ENCODE peak calls at places on chromosome 6, in eight cellular contexts. One of them, this sample, is unnamed.

GRCh38 chr6:25485820-25486559 is 166.0 kb upstream of the SCGN start:
- DNase-seq in nephron progenitor cell: no peak
- DNase-seq in WTC11: no peak
- DNase-seq in left ventricle myocardium inferior: peak
- DNase-seq in IMR-90: no peak
- DNase-seq in tibial artery: no peak
- DNase-seq in CD4-positive, alpha-beta T cell: no peak
- DNase-seq in GM20000: no peak
- DNase-seq in this sample: no peak

GRCh38 chr6:44051516-44051915 is 75.7 kb downstream of the MRPL14 start:
- DNase-seq in nephron progenitor cell: no peak
- DNase-seq in WTC11: no peak
- DNase-seq in left ventricle myocardium inferior: no peak
- DNase-seq in IMR-90: peak
- DNase-seq in tibial artery: no peak
- DNase-seq in CD4-positive, alpha-beta T cell: no peak
- DNase-seq in GM20000: no peak
- DNase-seq in this sample: no peak

GRCh38 chr6:127792616-127793015 is 108.2 kb downstream of the THEMIS start:
- DNase-seq in nephron progenitor cell: no peak
- DNase-seq in WTC11: no peak
- DNase-seq in left ventricle myocardium inferior: no peak
- DNase-seq in IMR-90: no peak
- DNase-seq in tibial artery: no peak
- DNase-seq in CD4-positive, alpha-beta T cell: no peak
- DNase-seq in GM20000: no peak
- DNase-seq in this sample: no peak

GRCh38 chr6:157045831-157046454 is 268.8 kb downstream of the ARID1B start:
- DNase-seq in nephron progenitor cell: no peak
- DNase-seq in WTC11: no peak
- DNase-seq in left ventricle myocardium inferior: no peak
- DNase-seq in IMR-90: peak
- DNase-seq in tibial artery: no peak
- DNase-seq in CD4-positive, alpha-beta T cell: no peak
- DNase-seq in GM20000: no peak
- DNase-seq in this sample: no peak

GRCh38 chr6:111122458-111123286 is 35.4 kb downstream of the SLC16A10 start:
- DNase-seq in nephron progenitor cell: no peak
- DNase-seq in WTC11: no peak
- DNase-seq in left ventricle myocardium inferior: no peak
- DNase-seq in IMR-90: no peak
- DNase-seq in tibial artery: no peak
- DNase-seq in CD4-positive, alpha-beta T cell: no peak
- DNase-seq in GM20000: peak
- DNase-seq in this sample: no peak

GRCh38 chr6:36169023-36170007 is 27.2 kb upstream of the BRPF3 start:
- DNase-seq in nephron progenitor cell: no peak
- DNase-seq in WTC11: no peak
- DNase-seq in left ventricle myocardium inferior: no peak
- DNase-seq in IMR-90: no peak
- DNase-seq in tibial artery: no peak
- DNase-seq in CD4-positive, alpha-beta T cell: no peak
- DNase-seq in GM20000: peak
- DNase-seq in this sample: no peak

GRCh38 chr6:131250121-131250520 is 114.9 kb downstream of the AKAP7 start:
- DNase-seq in nephron progenitor cell: peak
- DNase-seq in WTC11: peak
- DNase-seq in left ventricle myocardium inferior: peak
- DNase-seq in IMR-90: peak
- DNase-seq in tibial artery: peak
- DNase-seq in CD4-positive, alpha-beta T cell: peak
- DNase-seq in GM20000: peak
- DNase-seq in this sample: peak

GRCh38 chr6:72720464-72720863 is 98.6 kb downstream of the KCNQ5 start:
- DNase-seq in nephron progenitor cell: no peak
- DNase-seq in WTC11: no peak
- DNase-seq in left ventricle myocardium inferior: no peak
- DNase-seq in IMR-90: peak
- DNase-seq in tibial artery: no peak
- DNase-seq in CD4-positive, alpha-beta T cell: no peak
- DNase-seq in GM20000: no peak
- DNase-seq in this sample: no peak

GRCh38 chr6:110708295-110708965 is 106.8 kb downstream of the CDK19 start:
- DNase-seq in nephron progenitor cell: no peak
- DNase-seq in WTC11: no peak
- DNase-seq in left ventricle myocardium inferior: no peak
- DNase-seq in IMR-90: peak
- DNase-seq in tibial artery: no peak
- DNase-seq in CD4-positive, alpha-beta T cell: no peak
- DNase-seq in GM20000: no peak
- DNase-seq in this sample: no peak

GRCh38 chr6:143397229-143398222 is 53.0 kb downstream of the ADAT2 start:
- DNase-seq in nephron progenitor cell: peak
- DNase-seq in WTC11: peak
- DNase-seq in left ventricle myocardium inferior: no peak
- DNase-seq in IMR-90: peak
- DNase-seq in tibial artery: peak
- DNase-seq in CD4-positive, alpha-beta T cell: no peak
- DNase-seq in GM20000: no peak
- DNase-seq in this sample: peak

GRCh38 chr6:34912715-34913464 is 23.8 kb downstream of the ANKS1A start:
- DNase-seq in nephron progenitor cell: no peak
- DNase-seq in WTC11: no peak
- DNase-seq in left ventricle myocardium inferior: no peak
- DNase-seq in IMR-90: peak
- DNase-seq in tibial artery: no peak
- DNase-seq in CD4-positive, alpha-beta T cell: peak
- DNase-seq in GM20000: peak
- DNase-seq in this sample: no peak

GRCh38 chr6:35742842-35743241 is 6.0 kb downstream of the ARMC12 start:
- DNase-seq in nephron progenitor cell: no peak
- DNase-seq in WTC11: peak
- DNase-seq in left ventricle myocardium inferior: no peak
- DNase-seq in IMR-90: no peak
- DNase-seq in tibial artery: no peak
- DNase-seq in CD4-positive, alpha-beta T cell: no peak
- DNase-seq in GM20000: no peak
- DNase-seq in this sample: no peak

GRCh38 chr6:135506270-135506997 is 8.9 kb upstream of the AHI1 start:
- DNase-seq in nephron progenitor cell: no peak
- DNase-seq in WTC11: no peak
- DNase-seq in left ventricle myocardium inferior: no peak
- DNase-seq in IMR-90: peak
- DNase-seq in tibial artery: no peak
- DNase-seq in CD4-positive, alpha-beta T cell: no peak
- DNase-seq in GM20000: peak
- DNase-seq in this sample: no peak

GRCh38 chr6:81774542-81774941 is 22.1 kb upstream of the TENT5A start:
- DNase-seq in nephron progenitor cell: no peak
- DNase-seq in WTC11: no peak
- DNase-seq in left ventricle myocardium inferior: no peak
- DNase-seq in IMR-90: no peak
- DNase-seq in tibial artery: no peak
- DNase-seq in CD4-positive, alpha-beta T cell: no peak
- DNase-seq in GM20000: no peak
- DNase-seq in this sample: no peak

GRCh38 chr6:149755300-149756260 is 6.0 kb downstream of the PCMT1 start:
- DNase-seq in nephron progenitor cell: no peak
- DNase-seq in WTC11: no peak
- DNase-seq in left ventricle myocardium inferior: no peak
- DNase-seq in IMR-90: no peak
- DNase-seq in tibial artery: no peak
- DNase-seq in CD4-positive, alpha-beta T cell: no peak
- DNase-seq in GM20000: peak
- DNase-seq in this sample: no peak

GRCh38 chr6:16332175-16332542 is 93.8 kb downstream of the GMPR start:
- DNase-seq in nephron progenitor cell: peak
- DNase-seq in WTC11: peak
- DNase-seq in left ventricle myocardium inferior: peak
- DNase-seq in IMR-90: peak
- DNase-seq in tibial artery: peak
- DNase-seq in CD4-positive, alpha-beta T cell: peak
- DNase-seq in GM20000: peak
- DNase-seq in this sample: peak

GRCh38 chr6:12150812-12151432 is 138.8 kb downstream of the HIVEP1 start:
- DNase-seq in nephron progenitor cell: peak
- DNase-seq in WTC11: peak
- DNase-seq in left ventricle myocardium inferior: no peak
- DNase-seq in IMR-90: no peak
- DNase-seq in tibial artery: no peak
- DNase-seq in CD4-positive, alpha-beta T cell: peak
- DNase-seq in GM20000: no peak
- DNase-seq in this sample: no peak

GRCh38 chr6:108293527-108294296 is 1.1 kb upstream of the AFG1L start:
- DNase-seq in nephron progenitor cell: no peak
- DNase-seq in WTC11: no peak
- DNase-seq in left ventricle myocardium inferior: no peak
- DNase-seq in IMR-90: no peak
- DNase-seq in tibial artery: no peak
- DNase-seq in CD4-positive, alpha-beta T cell: no peak
- DNase-seq in GM20000: no peak
- DNase-seq in this sample: no peak

GRCh38 chr6:128363424-128363823 is 157.0 kb downstream of the PTPRK start:
- DNase-seq in nephron progenitor cell: no peak
- DNase-seq in WTC11: no peak
- DNase-seq in left ventricle myocardium inferior: no peak
- DNase-seq in IMR-90: peak
- DNase-seq in tibial artery: no peak
- DNase-seq in CD4-positive, alpha-beta T cell: no peak
- DNase-seq in GM20000: no peak
- DNase-seq in this sample: no peak

DNA sequence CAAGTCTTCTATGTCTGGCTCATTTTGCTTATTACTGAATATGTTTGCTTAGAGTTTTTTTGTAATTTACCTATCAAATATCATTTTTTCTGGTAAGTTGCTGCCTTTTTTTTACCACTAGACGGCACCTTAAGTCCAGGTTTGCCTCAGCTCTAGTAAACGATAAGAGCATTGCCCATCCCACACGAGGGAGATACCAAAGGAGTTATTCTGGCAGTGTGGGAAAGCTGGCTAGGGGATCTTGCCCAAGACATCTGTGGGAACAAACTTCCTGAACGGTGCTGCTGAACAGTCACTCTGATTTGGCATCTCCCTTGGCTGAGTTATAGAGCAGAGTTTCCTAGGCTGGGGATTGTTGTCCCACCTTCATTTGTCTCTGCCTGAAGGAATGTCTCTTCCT is 306.4 kb downstream of the COL12A1 start:
- DNase-seq in nephron progenitor cell: no peak
- DNase-seq in WTC11: no peak
- DNase-seq in left ventricle myocardium inferior: no peak
- DNase-seq in IMR-90: peak
- DNase-seq in tibial artery: no peak
- DNase-seq in CD4-positive, alpha-beta T cell: no peak
- DNase-seq in GM20000: no peak
- DNase-seq in this sample: no peak
- TF ChIP-seq CTCF in nephron progenitor cell: no peak
- TF ChIP-seq CTCF in WTC11: no peak
- TF ChIP-seq CTCF in left ventricle myocardium inferior: no peak
- TF ChIP-seq CTCF in IMR-90: peak
- TF ChIP-seq CTCF in tibial artery: no peak
- TF ChIP-seq CTCF in CD4-positive, alpha-beta T cell: no peak
- TF ChIP-seq CTCF in GM20000: no peak
- TF ChIP-seq CTCF in this sample: no peak

GRCh38 chr6:79694156-79694555 is 63.0 kb downstream of the SH3BGRL2 start:
- DNase-seq in nephron progenitor cell: no peak
- DNase-seq in WTC11: no peak
- DNase-seq in left ventricle myocardium inferior: no peak
- DNase-seq in IMR-90: no peak
- DNase-seq in tibial artery: no peak
- DNase-seq in CD4-positive, alpha-beta T cell: no peak
- DNase-seq in GM20000: no peak
- DNase-seq in this sample: no peak

GRCh38 chr6:79697430-79697829 is 66.3 kb downstream of the SH3BGRL2 start:
- DNase-seq in nephron progenitor cell: no peak
- DNase-seq in WTC11: no peak
- DNase-seq in left ventricle myocardium inferior: no peak
- DNase-seq in IMR-90: no peak
- DNase-seq in tibial artery: no peak
- DNase-seq in CD4-positive, alpha-beta T cell: no peak
- DNase-seq in GM20000: no peak
- DNase-seq in this sample: no peak

GRCh38 chr6:79699606-79700005 is 68.5 kb downstream of the SH3BGRL2 start:
- DNase-seq in nephron progenitor cell: no peak
- DNase-seq in WTC11: no peak
- DNase-seq in left ventricle myocardium inferior: no peak
- DNase-seq in IMR-90: no peak
- DNase-seq in tibial artery: no peak
- DNase-seq in CD4-positive, alpha-beta T cell: no peak
- DNase-seq in GM20000: no peak
- DNase-seq in this sample: no peak

GRCh38 chr6:79694623-79695311 is 63.6 kb downstream of the SH3BGRL2 start:
- DNase-seq in nephron progenitor cell: no peak
- DNase-seq in WTC11: peak
- DNase-seq in left ventricle myocardium inferior: no peak
- DNase-seq in IMR-90: no peak
- DNase-seq in tibial artery: no peak
- DNase-seq in CD4-positive, alpha-beta T cell: no peak
- DNase-seq in GM20000: no peak
- DNase-seq in this sample: no peak
- TF ChIP-seq CTCF in nephron progenitor cell: peak
- TF ChIP-seq CTCF in WTC11: peak
- TF ChIP-seq CTCF in left ventricle myocardium inferior: no peak
- TF ChIP-seq CTCF in IMR-90: no peak
- TF ChIP-seq CTCF in tibial artery: no peak
- TF ChIP-seq CTCF in CD4-positive, alpha-beta T cell: no peak
- TF ChIP-seq CTCF in GM20000: no peak
- TF ChIP-seq CTCF in this sample: no peak

DNA sequence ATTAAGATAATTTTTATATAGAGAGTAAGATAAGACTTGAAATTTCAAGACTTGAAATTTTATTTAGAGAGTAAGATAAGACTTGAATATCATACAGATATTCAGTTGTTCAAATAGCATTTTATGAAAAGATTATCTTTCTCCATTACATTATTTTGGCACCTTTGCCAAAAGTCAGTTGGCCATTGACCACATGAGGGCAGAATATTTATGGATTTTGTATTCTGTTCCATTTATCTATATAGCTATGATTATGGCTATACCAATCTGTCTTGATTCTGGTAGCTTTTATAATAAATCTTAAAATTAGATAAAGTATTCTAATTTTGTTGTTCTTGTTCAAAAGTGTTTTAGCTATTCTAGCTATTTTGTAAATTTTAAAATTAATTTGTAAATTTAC is 537.9 kb upstream of the GJE1 start:
- DNase-seq in nephron progenitor cell: no peak
- DNase-seq in WTC11: no peak
- DNase-seq in left ventricle myocardium inferior: no peak
- DNase-seq in IMR-90: no peak
- DNase-seq in tibial artery: no peak
- DNase-seq in CD4-positive, alpha-beta T cell: no peak
- DNase-seq in GM20000: no peak
- DNase-seq in this sample: no peak
- TF ChIP-seq CTCF in nephron progenitor cell: no peak
- TF ChIP-seq CTCF in WTC11: no peak
- TF ChIP-seq CTCF in left ventricle myocardium inferior: no peak
- TF ChIP-seq CTCF in IMR-90: peak
- TF ChIP-seq CTCF in tibial artery: no peak
- TF ChIP-seq CTCF in CD4-positive, alpha-beta T cell: no peak
- TF ChIP-seq CTCF in GM20000: no peak
- TF ChIP-seq CTCF in this sample: no peak

GRCh38 chr6:123398072-123398471 is 238.7 kb downstream of the TRDN start:
- DNase-seq in nephron progenitor cell: no peak
- DNase-seq in WTC11: no peak
- DNase-seq in left ventricle myocardium inferior: no peak
- DNase-seq in IMR-90: no peak
- DNase-seq in tibial artery: no peak
- DNase-seq in CD4-positive, alpha-beta T cell: no peak
- DNase-seq in GM20000: no peak
- DNase-seq in this sample: no peak

GRCh38 chr6:123393333-123393732 is 243.4 kb downstream of the TRDN start:
- DNase-seq in nephron progenitor cell: no peak
- DNase-seq in WTC11: no peak
- DNase-seq in left ventricle myocardium inferior: no peak
- DNase-seq in IMR-90: no peak
- DNase-seq in tibial artery: no peak
- DNase-seq in CD4-positive, alpha-beta T cell: no peak
- DNase-seq in GM20000: no peak
- DNase-seq in this sample: no peak
- TF ChIP-seq CTCF in nephron progenitor cell: no peak
- TF ChIP-seq CTCF in WTC11: no peak
- TF ChIP-seq CTCF in left ventricle myocardium inferior: peak
- TF ChIP-seq CTCF in IMR-90: no peak
- TF ChIP-seq CTCF in tibial artery: peak
- TF ChIP-seq CTCF in CD4-positive, alpha-beta T cell: no peak
- TF ChIP-seq CTCF in GM20000: no peak
- TF ChIP-seq CTCF in this sample: no peak